ENCODE peak calls at places on chromosomes 1 and 21, in four cellular contexts. X is activated CD4-positive, alpha-beta T cell treated with anti-CD3 and anti-CD28 coated beads, Interleukin-2, amount 50 U/mL, for 48 hours; F is sigmoid colon; M is activated CD8-positive, alpha-beta T cell treated with anti-CD3 and anti-CD28 coated beads, Interleukin-2, amount 10 ng/mL, durations not matched to agents 7 days and 5 days. E is an unnamed sample.

GRCh38 chr1:58818991-58819390 is 35.1 kb upstream of the JUN start:
- DNase-seq in X (no peak), F (no peak), M (no peak), E (no peak)

GRCh38 chr1:20102875-20103274 is 16.5 kb downstream of the PLA2G2D start:
- DNase-seq in X (no peak), F (no peak), M (no peak), E (no peak)

GRCh38 chr1:246724001-246724724 is at the start of gene SCCPDH:
- DNase-seq in X (peak; percentile 78), F (peak; percentile 84), M (peak; percentile 78), E (peak; percentile 71)

GRCh38 chr1:234281826-234282489 is 91.3 kb upstream of the COA6 start:
- DNase-seq in X (no peak), F (no peak), M (no peak), E (no peak)

GRCh38 chr1:227736814-227737432 is 1.7 kb downstream of the SNAP47 start:
- DNase-seq in X (no peak), F (no peak), M (no peak), E (no peak)

GRCh38 chr1:185646202-185646683 is 87.9 kb upstream of the HMCN1 start:
- DNase-seq in X (no peak), F (no peak), M (no peak), E (no peak)

GRCh38 chr1:114122891-114123621 is 30.6 kb downstream of the SYT6 start:
- DNase-seq in X (no peak), F (peak; percentile 50), M (no peak), E (no peak)

GRCh38 chr1:66563094-66563800 is 29.3 kb downstream of the SGIP1 start:
- DNase-seq in X (no peak), F (peak; percentile 76), M (no peak), E (peak; percentile 63)

GRCh38 chr21:41722052-41723018 is 44.5 kb downstream of the RIPK4 start:
- DNase-seq in X (no peak), F (no peak), M (no peak), E (no peak)

GRCh38 chr1:36492491-36492890 is 9.8 kb upstream of the CSF3R start:
- DNase-seq in X (no peak), F (no peak), M (no peak), E (no peak)

GRCh38 chr1:151196292-151196800 is 2.0 kb upstream of the PIP5K1A start:
- DNase-seq in X (peak; percentile 65), F (peak; percentile 78), M (peak; percentile 78), E (no peak)